ENCODE peak calls at places on chromosomes 6 and 20, in six cellular contexts. One of them, this sample, is unnamed.

GRCh38 chr6:73984851-73985250 is 288.8 kb downstream of the CD109 start:
- DNase-seq in Peyer's patch: no peak
- DNase-seq in CD4-positive, alpha-beta T cell: no peak
- DNase-seq in GM06990: no peak
- DNase-seq in IMR-90: no peak
- DNase-seq in glutamatergic neuron: no peak
- DNase-seq in this sample: no peak

GRCh38 chr20:11031300-11031699 is 357.5 kb upstream of the JAG1 start:
- DNase-seq in Peyer's patch: no peak
- DNase-seq in CD4-positive, alpha-beta T cell: no peak
- DNase-seq in GM06990: no peak
- DNase-seq in IMR-90: no peak
- DNase-seq in glutamatergic neuron: no peak
- DNase-seq in this sample: no peak

GRCh38 chr6:6002005-6002808 is 4.5 kb downstream of the NRN1 start:
- DNase-seq in Peyer's patch: no peak
- DNase-seq in CD4-positive, alpha-beta T cell: no peak
- DNase-seq in GM06990: no peak
- DNase-seq in IMR-90: no peak
- DNase-seq in glutamatergic neuron: peak; percentile 66
- DNase-seq in this sample: peak; percentile 26

GRCh38 chr20:34083137-34083536 is 28.9 kb downstream of the EIF2S2 start:
- DNase-seq in Peyer's patch: no peak
- DNase-seq in CD4-positive, alpha-beta T cell: no peak
- DNase-seq in GM06990: no peak
- DNase-seq in IMR-90: peak; percentile 86
- DNase-seq in glutamatergic neuron: no peak
- DNase-seq in this sample: no peak

GRCh38 chr6:26213334-26214075 is 126.3 kb downstream of the HFE start:
- DNase-seq in Peyer's patch: no peak
- DNase-seq in CD4-positive, alpha-beta T cell: no peak
- DNase-seq in GM06990: no peak
- DNase-seq in IMR-90: no peak
- DNase-seq in glutamatergic neuron: no peak
- DNase-seq in this sample: no peak

GRCh38 chr20:48262396-48262795 is 477.1 kb upstream of the SULF2 start:
- DNase-seq in Peyer's patch: no peak
- DNase-seq in CD4-positive, alpha-beta T cell: no peak
- DNase-seq in GM06990: no peak
- DNase-seq in IMR-90: no peak
- DNase-seq in glutamatergic neuron: no peak
- DNase-seq in this sample: no peak

GRCh38 chr6:121940728-121941127 is 458.7 kb upstream of the HSF2 start:
- DNase-seq in Peyer's patch: no peak
- DNase-seq in CD4-positive, alpha-beta T cell: no peak
- DNase-seq in GM06990: no peak
- DNase-seq in IMR-90: no peak
- DNase-seq in glutamatergic neuron: no peak
- DNase-seq in this sample: no peak

GRCh38 chr6:38387994-38388393 is 251.7 kb downstream of the BTBD9 start:
- DNase-seq in Peyer's patch: no peak
- DNase-seq in CD4-positive, alpha-beta T cell: no peak
- DNase-seq in GM06990: no peak
- DNase-seq in IMR-90: peak; percentile 63
- DNase-seq in glutamatergic neuron: no peak
- DNase-seq in this sample: no peak

GRCh38 chr6:170128346-170128745 is 162.5 kb downstream of the DLL1 start:
- DNase-seq in Peyer's patch: peak; percentile 22
- DNase-seq in CD4-positive, alpha-beta T cell: no peak
- DNase-seq in GM06990: no peak
- DNase-seq in IMR-90: no peak
- DNase-seq in glutamatergic neuron: no peak
- DNase-seq in this sample: no peak

GRCh38 chr20:11777861-11778570 is 139.7 kb upstream of the BTBD3 start:
- DNase-seq in Peyer's patch: no peak
- DNase-seq in CD4-positive, alpha-beta T cell: no peak
- DNase-seq in GM06990: no peak
- DNase-seq in IMR-90: peak; percentile 40
- DNase-seq in glutamatergic neuron: no peak
- DNase-seq in this sample: no peak

GRCh38 chr20:57262244-57263126 is 4.0 kb downstream of the BMP7 start:
- DNase-seq in Peyer's patch: no peak
- DNase-seq in CD4-positive, alpha-beta T cell: no peak
- DNase-seq in GM06990: no peak
- DNase-seq in IMR-90: no peak
- DNase-seq in glutamatergic neuron: no peak
- DNase-seq in this sample: no peak

GRCh38 chr6:83429857-83430605 is 820 bp downstream of the ME1 start:
- DNase-seq in Peyer's patch: no peak
- DNase-seq in CD4-positive, alpha-beta T cell: no peak
- DNase-seq in GM06990: no peak
- DNase-seq in IMR-90: peak; percentile 40
- DNase-seq in glutamatergic neuron: no peak
- DNase-seq in this sample: no peak

GRCh38 chr20:50344232-50345071 is 153.8 kb downstream of the CEBPB start:
- DNase-seq in Peyer's patch: no peak
- DNase-seq in CD4-positive, alpha-beta T cell: no peak
- DNase-seq in GM06990: no peak
- DNase-seq in IMR-90: no peak
- DNase-seq in glutamatergic neuron: no peak
- DNase-seq in this sample: no peak

GRCh38 chr6:130105996-130106704 is 87.8 kb downstream of the L3MBTL3 start:
- DNase-seq in Peyer's patch: no peak
- DNase-seq in CD4-positive, alpha-beta T cell: no peak
- DNase-seq in GM06990: peak; percentile 14
- DNase-seq in IMR-90: no peak
- DNase-seq in glutamatergic neuron: no peak
- DNase-seq in this sample: peak; percentile 29

GRCh38 chr6:36116066-36116465 is 14.2 kb upstream of the MAPK13 start:
- DNase-seq in Peyer's patch: no peak
- DNase-seq in CD4-positive, alpha-beta T cell: no peak
- DNase-seq in GM06990: no peak
- DNase-seq in IMR-90: no peak
- DNase-seq in glutamatergic neuron: no peak
- DNase-seq in this sample: no peak

GRCh38 chr6:119166024-119166782 is 87.7 kb upstream of the FAM184A start:
- DNase-seq in Peyer's patch: no peak
- DNase-seq in CD4-positive, alpha-beta T cell: no peak
- DNase-seq in GM06990: no peak
- DNase-seq in IMR-90: no peak
- DNase-seq in glutamatergic neuron: no peak
- DNase-seq in this sample: no peak

GRCh38 chr6:50380409-50381105 is 330.8 kb upstream of the DEFB112 start:
- DNase-seq in Peyer's patch: no peak
- DNase-seq in CD4-positive, alpha-beta T cell: no peak
- DNase-seq in GM06990: no peak
- DNase-seq in IMR-90: no peak
- DNase-seq in glutamatergic neuron: no peak
- DNase-seq in this sample: no peak

GRCh38 chr6:50381106-50381415 is 331.3 kb upstream of the DEFB112 start:
- DNase-seq in Peyer's patch: no peak
- DNase-seq in CD4-positive, alpha-beta T cell: no peak
- DNase-seq in GM06990: no peak
- DNase-seq in IMR-90: no peak
- DNase-seq in glutamatergic neuron: peak; percentile 38
- DNase-seq in this sample: no peak
- TF ChIP-seq CTCF in Peyer's patch: no peak
- TF ChIP-seq CTCF in CD4-positive, alpha-beta T cell: no peak
- TF ChIP-seq CTCF in GM06990: peak; percentile 16
- TF ChIP-seq CTCF in IMR-90: no peak
- TF ChIP-seq CTCF in glutamatergic neuron: peak; percentile 65
- TF ChIP-seq CTCF in this sample: no peak

DNA sequence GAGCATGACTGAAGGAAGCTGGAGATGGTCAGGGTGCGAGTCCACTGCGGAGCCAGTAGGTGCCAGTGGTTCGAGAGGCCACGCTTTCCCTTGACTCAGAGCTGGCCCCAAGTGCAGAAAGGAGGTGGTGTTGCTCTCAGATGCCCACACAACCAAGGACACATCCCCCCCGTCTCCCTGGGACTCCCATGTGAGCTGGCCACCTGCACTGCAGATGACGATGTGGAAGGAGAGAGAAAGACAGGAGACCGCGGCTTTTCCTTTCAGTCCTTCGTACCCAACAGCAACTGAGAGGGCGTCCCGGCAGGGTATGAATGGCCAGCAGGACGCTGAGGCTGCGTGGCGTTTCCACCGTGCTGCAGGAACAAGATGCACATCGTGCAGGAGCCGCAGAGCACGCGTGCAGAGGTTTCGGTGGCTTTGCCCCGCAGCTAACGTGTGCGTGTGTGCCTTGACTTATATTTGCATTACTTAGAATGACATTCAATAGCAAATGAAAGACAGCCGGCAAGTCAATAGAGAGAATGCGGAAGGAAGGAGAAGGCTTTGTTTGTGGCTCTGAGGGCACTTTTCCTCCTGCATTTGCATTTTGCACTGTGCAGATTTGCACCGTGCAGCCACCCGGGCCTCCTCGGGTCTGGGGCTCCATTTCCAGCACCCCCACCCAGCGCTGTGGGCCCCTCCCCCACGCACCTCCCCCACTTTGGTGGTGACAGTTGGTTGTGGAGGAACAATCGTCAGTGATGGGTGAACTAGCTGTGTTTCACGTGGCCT is 26.3 kb upstream of the BHLHE23 start:
- DNase-seq in Peyer's patch: peak; percentile 49
- DNase-seq in CD4-positive, alpha-beta T cell: no peak
- DNase-seq in GM06990: peak; percentile 79
- DNase-seq in IMR-90: no peak
- DNase-seq in glutamatergic neuron: no peak
- DNase-seq in this sample: peak; percentile 77
- TF ChIP-seq CTCF in Peyer's patch: no peak
- TF ChIP-seq CTCF in CD4-positive, alpha-beta T cell: no peak
- TF ChIP-seq CTCF in GM06990: no peak
- TF ChIP-seq CTCF in IMR-90: no peak
- TF ChIP-seq CTCF in glutamatergic neuron: no peak
- TF ChIP-seq CTCF in this sample: no peak

GRCh38 chr20:51378171-51378928 is 164.2 kb downstream of the NFATC2 start:
- DNase-seq in Peyer's patch: no peak
- DNase-seq in CD4-positive, alpha-beta T cell: no peak
- DNase-seq in GM06990: no peak
- DNase-seq in IMR-90: no peak
- DNase-seq in glutamatergic neuron: no peak
- DNase-seq in this sample: peak; percentile 44
- TF ChIP-seq CTCF in Peyer's patch: no peak
- TF ChIP-seq CTCF in CD4-positive, alpha-beta T cell: no peak
- TF ChIP-seq CTCF in GM06990: peak; percentile 16
- TF ChIP-seq CTCF in IMR-90: peak; percentile 24
- TF ChIP-seq CTCF in glutamatergic neuron: no peak
- TF ChIP-seq CTCF in this sample: no peak

DNA sequence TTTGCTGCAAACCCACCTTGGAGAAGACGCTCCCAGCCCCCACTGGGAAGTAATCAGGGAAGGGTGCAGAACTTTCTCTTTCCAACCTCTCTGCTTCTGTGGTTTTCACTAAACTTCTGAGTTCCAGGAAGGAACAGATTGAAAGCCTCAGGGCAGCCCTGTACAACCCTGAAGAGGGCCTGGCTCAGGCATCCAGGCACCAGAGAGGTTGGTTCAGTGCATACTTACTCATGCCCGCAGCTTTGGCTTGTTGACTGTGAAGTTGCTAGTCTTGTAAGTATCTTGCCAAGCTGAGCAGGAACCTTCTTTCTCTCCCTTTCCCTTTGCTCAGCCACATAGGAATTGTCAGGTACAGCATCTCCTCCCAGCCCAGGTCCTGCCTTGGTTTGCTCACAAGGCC is 272.2 kb upstream of the FOXQ1 start:
- DNase-seq in Peyer's patch: no peak
- DNase-seq in CD4-positive, alpha-beta T cell: no peak
- DNase-seq in GM06990: no peak
- DNase-seq in IMR-90: no peak
- DNase-seq in glutamatergic neuron: no peak
- DNase-seq in this sample: no peak
- TF ChIP-seq CTCF in Peyer's patch: no peak
- TF ChIP-seq CTCF in CD4-positive, alpha-beta T cell: no peak
- TF ChIP-seq CTCF in GM06990: no peak
- TF ChIP-seq CTCF in IMR-90: no peak
- TF ChIP-seq CTCF in glutamatergic neuron: no peak
- TF ChIP-seq CTCF in this sample: no peak

GRCh38 chr6:113596477-113596876 is 260.7 kb upstream of the MARCKS start:
- DNase-seq in Peyer's patch: no peak
- DNase-seq in CD4-positive, alpha-beta T cell: no peak
- DNase-seq in GM06990: no peak
- DNase-seq in IMR-90: no peak
- DNase-seq in glutamatergic neuron: no peak
- DNase-seq in this sample: no peak

GRCh38 chr6:113591896-113592827 is 265.0 kb upstream of the MARCKS start:
- DNase-seq in Peyer's patch: no peak
- DNase-seq in CD4-positive, alpha-beta T cell: no peak
- DNase-seq in GM06990: no peak
- DNase-seq in IMR-90: peak; percentile 31
- DNase-seq in glutamatergic neuron: no peak
- DNase-seq in this sample: no peak

GRCh38 chr6:113596907-113597583 is 260.1 kb upstream of the MARCKS start:
- DNase-seq in Peyer's patch: no peak
- DNase-seq in CD4-positive, alpha-beta T cell: no peak
- DNase-seq in GM06990: no peak
- DNase-seq in IMR-90: peak; percentile 63
- DNase-seq in glutamatergic neuron: no peak
- DNase-seq in this sample: no peak

GRCh38 chr6:113595921-113596376 is 261.2 kb upstream of the MARCKS start:
- DNase-seq in Peyer's patch: no peak
- DNase-seq in CD4-positive, alpha-beta T cell: no peak
- DNase-seq in GM06990: no peak
- DNase-seq in IMR-90: peak; percentile 50
- DNase-seq in glutamatergic neuron: no peak
- DNase-seq in this sample: no peak

GRCh38 chr6:113594726-113595125 is 262.4 kb upstream of the MARCKS start:
- DNase-seq in Peyer's patch: no peak
- DNase-seq in CD4-positive, alpha-beta T cell: no peak
- DNase-seq in GM06990: no peak
- DNase-seq in IMR-90: no peak
- DNase-seq in glutamatergic neuron: no peak
- DNase-seq in this sample: no peak
- TF ChIP-seq CTCF in Peyer's patch: no peak
- TF ChIP-seq CTCF in CD4-positive, alpha-beta T cell: no peak
- TF ChIP-seq CTCF in GM06990: no peak
- TF ChIP-seq CTCF in IMR-90: no peak
- TF ChIP-seq CTCF in glutamatergic neuron: no peak
- TF ChIP-seq CTCF in this sample: no peak

This sample was measured in GM13976.